ENCODE peak calls at places on chromosomes 5 and 9, in nine cellular contexts. B, Q, M, D, R, K, H, A and C are unnamed samples.
A peak's percentile ranks its signal among the peaks of the same experiment; 100 is the strongest.

GRCh38 chr9:19925674-19926503 is 137.1 kb upstream of the SLC24A2 start:
- DNase-seq in B (peak; percentile 74), Q (no peak), M (peak; percentile 87), D (peak; percentile 77), R (peak; percentile 84), K (peak; percentile 43), H (peak; percentile 82), A (peak; percentile 67), C (peak; percentile 84)

GRCh38 chr9:88143179-88143578 is 4.9 kb upstream of the SPATA31C2 start:
- DNase-seq in B (no peak), Q (no peak), M (no peak), D (no peak), R (no peak), K (no peak), H (no peak), A (no peak), C (no peak)

GRCh38 chr5:173496129-173496882 is 120.1 kb downstream of the BOD1 start:
- DNase-seq in B (no peak), Q (no peak), M (no peak), D (no peak), R (no peak), K (peak; percentile 78), H (no peak), A (no peak), C (no peak)

GRCh38 chr9:18441245-18441644 is 32.7 kb upstream of the ADAMTSL1 start:
- DNase-seq in B (no peak), Q (no peak), M (no peak), D (no peak), R (peak; percentile 6), K (no peak), H (no peak), A (no peak), C (no peak)

GRCh38 chr5:79846198-79846521 is 144.9 kb downstream of the MTX3 start:
- DNase-seq in B (no peak), Q (no peak), M (no peak), D (no peak), R (no peak), K (no peak), H (no peak), A (no peak), C (no peak)

GRCh38 chr5:149966901-149967419 is 6.4 kb downstream of the SLC26A2 start:
- DNase-seq in B (no peak), Q (no peak), M (no peak), D (no peak), R (no peak), K (no peak), H (no peak), A (no peak), C (no peak)

GRCh38 chr9:86282979-86283535 is 719 bp upstream of the ISCA1 start:
- DNase-seq in B (no peak), Q (peak; percentile 81), M (no peak), D (no peak), R (no peak), K (no peak), H (no peak), A (peak; percentile 14), C (no peak)

GRCh38 chr5:155343468-155343867 is 329.9 kb downstream of the KIF4B start:
- DNase-seq in B (no peak), Q (no peak), M (no peak), D (no peak), R (no peak), K (no peak), H (no peak), A (no peak), C (no peak)

GRCh38 chr5:93805616-93806393 is 64.4 kb upstream of the POU5F2 start:
- DNase-seq in B (no peak), Q (no peak), M (no peak), D (no peak), R (no peak), K (no peak), H (no peak), A (no peak), C (no peak)

GRCh38 chr9:112112941-112113399 is 62.1 kb downstream of the SUSD1 start:
- DNase-seq in B (peak; percentile 5), Q (no peak), M (peak; percentile 38), D (peak; percentile 24), R (peak; percentile 26), K (no peak), H (peak; percentile 29), A (peak; percentile 52), C (peak; percentile 13)

GRCh38 chr5:2149196-2149541 is 266.4 kb upstream of the IRX4 start:
- DNase-seq in B (no peak), Q (no peak), M (peak; percentile 11), D (no peak), R (no peak), K (no peak), H (no peak), A (no peak), C (peak; percentile 28)

DNA sequence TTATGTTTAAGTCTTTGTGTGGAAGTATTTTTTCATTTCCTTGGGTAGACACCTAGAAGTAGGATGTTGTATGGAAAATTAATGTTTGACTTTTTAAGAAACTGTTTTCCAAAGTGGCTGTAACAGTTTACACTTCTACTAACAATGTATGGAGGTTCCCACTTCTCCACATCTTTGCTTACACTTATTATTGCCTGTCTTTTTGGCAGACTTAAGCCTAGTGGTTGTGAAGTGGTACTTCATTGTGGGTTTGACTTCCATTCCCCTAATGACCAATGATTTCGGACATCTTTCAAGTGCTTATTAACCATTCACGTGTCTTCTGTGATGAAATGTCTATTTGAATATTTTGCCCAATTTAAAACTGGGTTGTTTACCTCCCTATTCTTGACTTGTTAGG is 91.5 kb upstream of the CDKN2B start:
- DNase-seq in B (no peak), Q (no peak), M (peak; percentile 18), D (no peak), R (no peak), K (no peak), H (no peak), A (no peak), C (no peak)
- TF ChIP-seq CTCF in B (no peak), Q (no peak), M (peak; percentile 23), D (peak; percentile 40), R (no peak), K (no peak), H (no peak), A (no peak), C (no peak)

GRCh38 chr5:119287547-119288073 is 68.2 kb upstream of the TNFAIP8 start:
- DNase-seq in B (no peak), Q (no peak), M (peak; percentile 56), D (no peak), R (no peak), K (no peak), H (no peak), A (no peak), C (peak; percentile 63)

GRCh38 chr5:119285070-119285916 is 70.5 kb upstream of the TNFAIP8 start:
- DNase-seq in B (no peak), Q (no peak), M (no peak), D (no peak), R (no peak), K (peak; percentile 23), H (no peak), A (no peak), C (no peak)

GRCh38 chr5:119282628-119283027 is 73.2 kb upstream of the TNFAIP8 start:
- DNase-seq in B (no peak), Q (no peak), M (no peak), D (no peak), R (no peak), K (no peak), H (no peak), A (no peak), C (no peak)

GRCh38 chr5:119286516-119287488 is 69.0 kb upstream of the TNFAIP8 start:
- DNase-seq in B (no peak), Q (no peak), M (no peak), D (no peak), R (no peak), K (no peak), H (no peak), A (no peak), C (peak; percentile 31)

DNA sequence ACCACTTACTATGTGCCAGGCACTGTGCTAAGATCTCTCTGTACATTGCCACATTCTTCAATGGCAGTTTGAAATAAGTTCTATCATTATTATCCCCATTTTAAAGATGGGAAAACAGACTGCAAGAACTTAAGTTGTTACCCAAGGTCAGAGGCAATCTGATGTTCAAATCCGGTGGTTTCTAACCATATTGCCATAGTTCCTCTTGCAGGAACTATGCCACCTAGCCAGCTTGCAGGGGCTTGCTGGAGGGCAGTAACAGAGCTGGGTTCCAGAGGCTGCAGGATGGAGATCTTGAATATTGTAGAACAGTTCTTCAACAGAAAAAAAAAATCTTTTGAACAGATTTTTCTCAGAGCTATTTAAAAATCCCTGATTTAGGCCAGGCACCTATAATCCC is 71.8 kb upstream of the TNFAIP8 start:
- DNase-seq in B (no peak), Q (no peak), M (no peak), D (no peak), R (no peak), K (no peak), H (no peak), A (no peak), C (no peak)
- TF ChIP-seq CTCF in B (no peak), Q (no peak), M (no peak), D (no peak), R (no peak), K (no peak), H (no peak), A (no peak), C (no peak)

DNA sequence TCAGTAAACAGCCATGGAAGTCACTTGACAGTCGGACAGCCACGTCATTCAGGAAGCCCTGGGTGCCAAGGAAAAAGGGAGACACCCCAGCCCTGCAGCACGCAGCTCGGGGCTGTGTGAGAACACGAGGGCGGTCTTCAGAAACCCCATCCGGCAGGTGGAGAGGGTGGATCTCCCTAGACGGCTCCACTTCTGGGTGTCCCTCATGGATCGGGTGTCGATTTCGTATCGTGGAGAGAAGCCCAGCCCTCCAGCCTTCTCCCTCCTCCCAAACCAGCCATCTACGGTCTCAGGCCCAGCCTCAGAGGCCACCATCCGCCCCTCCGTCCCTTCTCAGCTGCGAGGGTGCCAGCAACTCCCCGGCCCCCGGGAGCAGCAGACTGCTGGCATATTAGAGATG is 65.5 kb upstream of the BARHL1 start:
- DNase-seq in B (no peak), Q (no peak), M (no peak), D (peak; percentile 54), R (no peak), K (no peak), H (no peak), A (no peak), C (no peak)
- TF ChIP-seq CTCF in B (no peak), Q (no peak), M (no peak), D (no peak), R (no peak), K (no peak), H (no peak), A (no peak), C (no peak)

DNA sequence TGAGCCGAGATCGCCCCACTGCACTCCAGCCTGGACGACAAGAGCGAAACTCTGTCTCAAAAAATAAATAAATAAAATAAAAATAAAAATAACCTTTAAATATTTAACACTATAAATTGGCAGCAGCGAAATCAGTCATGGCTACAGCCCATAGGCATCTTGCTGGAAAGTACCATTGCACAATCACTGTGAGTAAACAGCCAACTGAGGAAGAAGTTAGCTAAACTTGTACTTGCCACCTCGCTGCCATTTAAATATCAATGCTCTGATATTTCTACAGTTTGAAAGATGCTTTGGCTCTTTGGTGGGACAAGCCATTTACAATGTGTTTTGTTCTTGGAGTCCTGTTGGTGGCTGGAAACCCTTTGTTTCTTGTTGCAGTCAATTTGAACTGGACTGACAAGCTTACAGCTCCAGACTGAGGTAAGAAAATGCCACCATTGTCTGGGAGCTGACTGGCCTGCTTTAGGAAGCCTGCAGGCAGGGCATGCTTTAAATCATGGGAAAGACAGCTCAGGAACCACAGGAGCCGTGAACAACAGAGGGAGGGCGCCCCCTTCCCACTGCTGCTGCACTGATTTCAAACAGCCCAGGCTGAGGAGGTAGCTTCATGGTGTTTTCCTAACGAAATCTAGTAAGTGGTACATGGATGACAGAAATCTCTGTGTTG is 322.8 kb upstream of the RFX3 start:
- DNase-seq in B (no peak), Q (no peak), M (no peak), D (peak; percentile 50), R (no peak), K (no peak), H (no peak), A (peak; percentile 15), C (no peak)
- TF ChIP-seq CTCF in B (no peak), Q (no peak), M (no peak), D (peak; percentile 26), R (no peak), K (no peak), H (no peak), A (no peak), C (no peak)